ENCODE peak calls at places on chromosomes 12 and 14, in five cellular contexts. N is transverse colon, E is cardiac fibroblast, B is BJ, M is IMR-90. S is an unnamed sample.

GRCh38 chr12:53045646-53046045 is 4.2 kb upstream of the TNS2 start:
- DNase-seq in N (no peak), E (no peak), B (no peak), M (no peak), S (no peak)

GRCh38 chr12:110022980-110023633 is 23.9 kb downstream of the ANKRD13A start:
- DNase-seq in N (no peak), E (peak), B (peak), M (peak), S (no peak)

GRCh38 chr14:30227871-30228270 is 300.2 kb upstream of the PRKD1 start:
- DNase-seq in N (no peak), E (peak), B (no peak), M (peak), S (no peak)

GRCh38 chr12:1797991-1798733 is 22.2 kb upstream of the LRTM2 start:
- DNase-seq in N (no peak), E (no peak), B (no peak), M (no peak), S (no peak)

GRCh38 chr14:104282332-104283196 is 144.2 kb downstream of the KIF26A start:
- DNase-seq in N (peak), E (no peak), B (no peak), M (no peak), S (no peak)

GRCh38 chr12:105704788-105705187 is 374.3 kb downstream of the C12orf75 start:
- DNase-seq in N (peak), E (no peak), B (no peak), M (no peak), S (no peak)

GRCh38 chr14:104878582-104878981 is 13.5 kb downstream of the CEP170B start:
- DNase-seq in N (no peak), E (no peak), B (no peak), M (no peak), S (no peak)

GRCh38 chr12:99455350-99456037 is 192.1 kb upstream of the GARIN6 start:
- DNase-seq in N (no peak), E (peak), B (peak), M (no peak), S (no peak)

GRCh38 chr14:74244115-74244514 is 4.9 kb downstream of the VSX2 start:
- DNase-seq in N (no peak), E (no peak), B (no peak), M (no peak), S (no peak)

GRCh38 chr14:61930101-61930857 is 168.1 kb downstream of the SNAPC1 start:
- DNase-seq in N (no peak), E (no peak), B (no peak), M (no peak), S (no peak)

GRCh38 chr12:1798734-1799067 is 21.7 kb upstream of the LRTM2 start:
- DNase-seq in N (no peak), E (no peak), B (no peak), M (no peak), S (no peak)

GRCh38 chr14:100532916-100533630 is 54.1 kb downstream of the BEGAIN start:
- DNase-seq in N (no peak), E (peak), B (no peak), M (peak), S (peak)

GRCh38 chr12:75969768-75970167 is 61.8 kb downstream of the PHLDA1 start:
- DNase-seq in N (no peak), E (no peak), B (no peak), M (no peak), S (peak)
- H3K4me3 ChIP-seq in N (no peak), E (no peak), B (no peak), M (no peak), S (no peak)

GRCh38 chr14:94773017-94773681 is 3.2 kb upstream of the GSC start:
- DNase-seq in N (no peak), E (no peak), B (no peak), M (no peak), S (no peak)

GRCh38 chr14:94771906-94772468 is 2.1 kb upstream of the GSC start:
- DNase-seq in N (no peak), E (no peak), B (no peak), M (no peak), S (no peak)

GRCh38 chr14:94775082-94775874 is 5.4 kb upstream of the GSC start:
- DNase-seq in N (no peak), E (no peak), B (no peak), M (no peak), S (no peak)

GRCh38 chr14:94775875-94776217 is 5.9 kb upstream of the GSC start:
- DNase-seq in N (no peak), E (peak), B (no peak), M (peak), S (no peak)

GRCh38 chr14:94773682-94774211 is 3.8 kb upstream of the GSC start:
- DNase-seq in N (no peak), E (no peak), B (no peak), M (no peak), S (no peak)
- TF ChIP-seq CTCF in N (no peak), E (no peak), B (no peak), M (no peak), S (no peak)

GRCh38 chr12:13099066-13099909 is 4.2 kb downstream of the GSG1 start:
- DNase-seq in N (no peak), E (peak), B (no peak), M (no peak), S (no peak)

GRCh38 chr12:13095266-13095995 is 8.0 kb downstream of the GSG1 start:
- DNase-seq in N (no peak), E (no peak), B (no peak), M (no peak), S (no peak)

GRCh38 chr12:13099910-13100609 is 3.4 kb downstream of the GSG1 start:
- DNase-seq in N (no peak), E (no peak), B (no peak), M (no peak), S (no peak)

GRCh38 chr12:13100610-13100881 is 2.9 kb downstream of the GSG1 start:
- DNase-seq in N (no peak), E (no peak), B (no peak), M (no peak), S (no peak)

GRCh38 chr12:13097526-13097925 is 5.9 kb downstream of the GSG1 start:
- DNase-seq in N (no peak), E (peak), B (no peak), M (no peak), S (no peak)
- H3K4me3 ChIP-seq in N (peak), E (peak), B (peak), M (no peak), S (no peak)

GRCh38 chr12:14901228-14901562 is 15.5 kb upstream of the MGP start:
- DNase-seq in N (no peak), E (peak), B (no peak), M (no peak), S (no peak)
- TF ChIP-seq CTCF in N (no peak), E (peak), B (no peak), M (no peak), S (no peak)

GRCh38 chr12:71164166-71164876 is 6.5 kb upstream of the TSPAN8 start:
- DNase-seq in N (no peak), E (peak), B (no peak), M (no peak), S (no peak)

GRCh38 chr12:71160585-71160984 is 2.8 kb upstream of the TSPAN8 start:
- DNase-seq in N (no peak), E (no peak), B (no peak), M (no peak), S (no peak)

GRCh38 chr12:71164877-71165197 is 7.0 kb upstream of the TSPAN8 start:
- DNase-seq in N (peak), E (no peak), B (no peak), M (no peak), S (no peak)

GRCh38 chr12:71161575-71161974 is 3.8 kb upstream of the TSPAN8 start:
- DNase-seq in N (no peak), E (no peak), B (no peak), M (no peak), S (no peak)

DNA sequence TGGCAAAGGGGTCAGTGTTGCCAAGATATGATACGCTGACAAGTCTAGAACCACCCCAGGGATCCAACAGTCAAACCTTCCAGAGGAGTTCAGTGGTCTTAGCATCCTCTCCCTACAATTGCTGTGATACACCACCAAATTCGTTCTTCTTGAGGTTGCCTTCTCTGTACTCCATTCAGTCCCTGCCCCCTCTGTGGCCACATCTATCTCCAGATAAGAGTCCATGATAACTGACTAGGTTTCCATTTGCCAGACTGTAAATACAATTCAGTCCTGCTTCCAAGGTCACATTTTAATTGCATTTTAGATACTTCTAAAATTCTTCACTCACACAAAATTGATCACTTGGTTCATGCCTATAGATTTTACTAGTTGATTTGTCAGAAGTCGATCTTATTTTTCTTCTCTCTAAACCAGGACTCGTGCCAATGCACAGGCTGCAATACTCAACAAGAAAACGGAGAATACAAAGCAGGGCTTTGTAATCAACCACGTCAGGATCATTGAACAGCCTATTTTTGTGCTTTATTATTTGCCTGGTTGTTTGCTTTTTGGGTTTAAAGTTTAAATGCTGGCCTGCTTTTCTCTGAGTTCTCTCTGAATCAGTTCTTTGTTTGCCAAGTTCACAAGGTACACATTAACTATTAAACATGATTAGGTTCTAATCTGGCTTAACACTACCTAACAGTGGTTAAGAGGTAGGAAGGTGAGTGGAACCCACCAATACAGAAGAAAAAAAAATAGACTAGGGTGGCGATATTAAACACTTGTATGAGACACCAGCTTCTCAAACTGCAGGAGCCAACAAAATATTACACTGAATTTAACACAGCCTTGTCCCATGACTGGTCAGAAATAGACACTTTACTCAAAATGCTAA is 5.3 kb upstream of the TSPAN8 start:
- DNase-seq in N (no peak), E (no peak), B (no peak), M (no peak), S (no peak)
- H3K4me3 ChIP-seq in N (no peak), E (no peak), B (no peak), M (no peak), S (no peak)

GRCh38 chr12:93957870-93958269 is 190.5 kb upstream of the PLXNC1 start:
- DNase-seq in N (no peak), E (no peak), B (no peak), M (peak), S (no peak)
- TF ChIP-seq CTCF in N (no peak), E (no peak), B (peak), M (no peak), S (no peak)

GRCh38 chr14:77076118-77076631 is 21.9 kb upstream of the CIPC start:
- DNase-seq in N (peak), E (peak), B (no peak), M (no peak), S (peak)
- H3K4me3 ChIP-seq in N (no peak), E (peak), B (no peak), M (no peak), S (no peak)

GRCh38 chr14:102817942-102818940 is 41.0 kb downstream of the TRAF3 start:
- DNase-seq in N (no peak), E (no peak), B (no peak), M (peak), S (no peak)
- TF ChIP-seq CTCF in N (no peak), E (no peak), B (no peak), M (no peak), S (no peak)

S was measured in lung.